ENCODE peak calls at places on chromosomes 5 and 9, in ten cellular contexts. M is GM23248; P is mammary epithelial cell; S is PC-3; Y is fibroblast of lung; O is effector memory CD4-positive, alpha-beta T cell; F is neuronal stem cell; I is CD8-positive, alpha-beta memory T cell; K is cardiac muscle cell; A is upper lobe of right lung. R is an unnamed sample. For H3K4me1, the result is how much of the 10 kb centered on the place peaks cover.

GRCh38 chr5:173498286-173498685 is 118.2 kb downstream of the BOD1 start:
- DNase-seq in O (no peak), K (peak), I (no peak), S (no peak), M (peak), Y (peak), P (no peak), F (peak), A (no peak), R (no peak)

GRCh38 chr5:143606043-143606752 is 202.7 kb upstream of the NR3C1 start:
- DNase-seq in Y (no peak), I (no peak), O (no peak), M (peak), S (peak), K (no peak), P (peak), F (no peak), A (no peak), R (no peak)

GRCh38 chr5:146520731-146521130 is 4.7 kb upstream of the GPR151 start:
- DNase-seq in F (no peak), I (no peak), Y (peak), A (no peak), S (peak), P (no peak), M (no peak), O (no peak), K (no peak), R (no peak)

GRCh38 chr5:28400076-28400475 is 1361.7 kb upstream of the CDH9 start:
- DNase-seq in F (no peak), M (no peak), O (no peak), K (no peak), P (no peak), A (no peak), Y (peak), I (no peak), S (no peak), R (no peak)

GRCh38 chr5:107968998-107969397 is 298.3 kb upstream of the EFNA5 start:
- DNase-seq in K (peak), O (no peak), A (no peak), S (peak), P (peak), Y (peak), F (no peak), M (peak), I (no peak), R (no peak)

GRCh38 chr5:173229381-173229959 is 5.5 kb downstream of the NKX2-5 start:
- DNase-seq in S (no peak), P (no peak), A (no peak), M (no peak), Y (no peak), F (no peak), O (no peak), K (peak), I (no peak), R (peak)

GRCh38 chr5:139776856-139777255 is 18.8 kb upstream of the PSD2 start:
- DNase-seq in F (no peak), Y (no peak), K (no peak), I (no peak), O (no peak), M (no peak), S (no peak), P (no peak), A (no peak), R (no peak)

GRCh38 chr9:26928966-26929495 is 18.0 kb downstream of the PLAA start:
- DNase-seq in P (no peak), A (no peak), M (no peak), K (no peak), F (no peak), Y (no peak), I (no peak), O (no peak), S (no peak), R (no peak)

GRCh38 chr5:109914906-109915305 is 225.2 kb downstream of the MAN2A1 start:
- DNase-seq in K (no peak), M (no peak), O (no peak), P (no peak), S (no peak), A (no peak), I (no peak), Y (no peak), F (no peak), R (no peak)

GRCh38 chr9:123349033-123349432 is 7.0 kb upstream of the CRB2 start:
- DNase-seq in S (no peak), P (no peak), Y (no peak), F (no peak), K (no peak), O (no peak), M (no peak), A (no peak), I (no peak), R (no peak)
- H3K4me1 ChIP-seq in S (under half), P (under half), Y (under half), F (under half), K (under half), O (under half), M (under half), A (under half), I (under half), R (under half)

DNA sequence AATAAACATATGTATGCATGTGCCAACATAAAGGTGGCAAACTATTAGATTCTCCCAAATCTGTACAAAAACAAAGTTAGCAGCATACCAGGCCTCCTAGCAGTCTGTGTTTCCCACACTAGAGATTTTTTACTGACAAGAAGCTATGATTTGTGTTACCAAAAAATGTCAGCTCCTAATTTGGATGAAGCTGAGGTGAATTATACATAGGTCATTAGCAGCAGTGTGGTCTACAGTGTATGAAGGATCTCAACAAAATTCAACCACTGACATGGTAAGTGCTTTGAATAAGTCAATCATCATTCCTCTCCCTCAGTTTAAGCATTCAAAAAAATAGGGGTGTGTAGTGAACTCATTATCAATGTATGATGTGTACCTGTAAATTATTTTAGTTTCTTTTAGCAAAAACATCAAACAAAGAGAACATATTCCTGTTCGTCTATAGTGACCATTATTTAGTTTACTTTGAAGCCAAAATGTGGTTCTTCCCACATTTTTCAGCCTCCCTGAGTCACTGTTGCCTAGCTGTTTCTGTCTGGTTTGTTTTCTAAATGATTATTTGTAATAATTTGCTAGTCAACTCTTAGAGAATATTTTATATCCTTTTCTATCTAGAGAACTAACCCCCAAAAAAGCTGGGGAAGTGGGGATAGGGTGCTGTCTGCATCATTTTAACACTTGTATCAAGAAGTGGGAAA is 52.1 kb upstream of the RGMB start:
- DNase-seq in A (no peak), O (no peak), S (no peak), K (no peak), Y (peak), M (peak), P (no peak), F (no peak), I (no peak), R (no peak)
- H3K27ac ChIP-seq in A (no peak), O (no peak), S (no peak), K (no peak), Y (no peak), M (peak), P (no peak), F (no peak), I (no peak), R (no peak)

DNA sequence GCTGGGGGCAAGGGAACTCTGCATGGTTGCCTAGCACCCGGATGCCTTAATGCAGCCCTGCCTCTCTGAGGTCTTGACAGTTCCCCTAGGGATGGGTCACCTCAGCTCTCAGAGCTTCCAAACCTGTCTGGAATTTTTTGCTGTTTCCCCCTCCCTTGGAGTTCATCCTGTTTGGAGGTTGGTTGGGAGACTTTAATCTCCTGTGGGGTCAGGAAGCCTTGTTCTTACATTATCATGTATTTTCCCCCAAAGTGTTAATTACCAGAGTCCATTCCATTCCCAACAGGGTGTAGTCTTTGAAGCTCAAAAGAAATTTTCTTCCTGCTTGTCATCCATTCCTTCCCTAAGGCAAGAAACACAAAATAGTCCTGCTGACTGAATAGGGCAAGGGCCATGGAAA is 150.3 kb upstream of the SPRY4 start:
- DNase-seq in K (no peak), I (no peak), Y (no peak), O (no peak), S (peak), A (no peak), F (no peak), M (peak), P (no peak), R (peak)
- H3K4me1 ChIP-seq in K (under half), I (under half), Y (under half), O (under half), S (under half), A (under half), F (under half), M (under half), P (under half), R (under half)

GRCh38 chr5:41924872-41925554 is at the start of gene FBXO4:
- DNase-seq in K (peak), O (peak), A (peak), I (peak), P (peak), F (peak), Y (peak), M (peak), S (peak), R (peak)
- H3K27ac ChIP-seq in K (peak), O (peak), A (peak), I (peak), P (peak), F (no peak), Y (peak), M (peak), S (peak), R (no peak)

GRCh38 chr5:13252701-13253100 is 691.8 kb downstream of the DNAH5 start:
- DNase-seq in P (no peak), F (no peak), S (no peak), O (no peak), A (no peak), Y (no peak), I (no peak), M (no peak), K (no peak), R (no peak)
- H3K4me1 ChIP-seq in P (under half), F (under half), S (under half), O (under half), A (under half), Y (under half), I (under half), M (under half), K (under half), R (under half)

GRCh38 chr5:133653602-133653995 is 41.3 kb upstream of the FSTL4 start:
- DNase-seq in I (no peak), K (no peak), O (no peak), P (no peak), M (no peak), F (no peak), Y (no peak), S (no peak), A (no peak), R (no peak)

GRCh38 chr5:133655966-133656365 is 43.6 kb upstream of the FSTL4 start:
- DNase-seq in K (no peak), S (no peak), F (no peak), A (no peak), P (no peak), I (no peak), O (no peak), M (no peak), Y (no peak), R (no peak)

GRCh38 chr5:133658327-133658726 is 46.0 kb upstream of the FSTL4 start:
- DNase-seq in I (no peak), K (no peak), S (no peak), P (no peak), F (no peak), M (no peak), O (no peak), Y (no peak), A (no peak), R (no peak)

GRCh38 chr5:133657036-133657435 is 44.7 kb upstream of the FSTL4 start:
- DNase-seq in A (no peak), I (no peak), O (no peak), F (no peak), P (no peak), S (no peak), M (no peak), K (no peak), Y (no peak), R (no peak)

GRCh38 chr5:133652951-133653601 is 40.7 kb upstream of the FSTL4 start:
- DNase-seq in F (no peak), S (no peak), I (no peak), M (no peak), P (peak), Y (no peak), K (no peak), O (no peak), A (no peak), R (no peak)
- H3K27ac ChIP-seq in F (no peak), S (no peak), I (no peak), M (no peak), P (no peak), Y (no peak), K (no peak), O (no peak), A (no peak), R (no peak)